ENCODE peak calls at places on chromosomes 11 and 22, in six cellular contexts. S is CD8-positive, alpha-beta T cell; W is upper lobe of right lung; N is effector memory CD4-positive, alpha-beta T cell; P is heart left ventricle; H is small intestine. D is an unnamed sample. For H3K36me3 and H3K27me3, the result is how much of the 10 kb centered on the place peaks cover.

GRCh38 chr22:20773793-20774212 is at the start of gene SERPIND1:
- DNase-seq in S (no peak), W (no peak), N (no peak), P (no peak), H (no peak), D (no peak)

GRCh38 chr11:68763181-68763721 is 11.9 kb upstream of the TESMIN start:
- DNase-seq in S (no peak), W (no peak), N (no peak), P (no peak), H (no peak), D (no peak)

GRCh38 chr11:17991799-17992433 is 20.9 kb downstream of the SERGEF start:
- DNase-seq in S (peak), W (no peak), N (peak), P (no peak), H (peak), D (no peak)

GRCh38 chr11:69447786-69448185 is 33.7 kb upstream of the LINC01488 start:
- DNase-seq in S (no peak), W (no peak), N (no peak), P (no peak), H (no peak), D (no peak)

GRCh38 chr11:32613500-32614151 is 30.0 kb downstream of the EIF3M start:
- DNase-seq in S (no peak), W (no peak), N (no peak), P (no peak), H (no peak), D (no peak)

GRCh38 chr22:41526802-41527799 is 17.2 kb downstream of the POLR3H start:
- DNase-seq in S (peak), W (no peak), N (peak), P (peak), H (peak), D (no peak)

GRCh38 chr22:31748490-31748889 is 1.4 kb downstream of the PRR14L start:
- DNase-seq in S (no peak), W (no peak), N (no peak), P (no peak), H (peak), D (no peak)

GRCh38 chr11:65927904-65928397 is 8.7 kb downstream of the DRAP1 start:
- DNase-seq in S (peak), W (no peak), N (peak), P (no peak), H (peak), D (no peak)

GRCh38 chr11:115924744-115925567 is 420.7 kb upstream of the CADM1 start:
- DNase-seq in S (no peak), W (no peak), N (no peak), P (no peak), H (no peak), D (no peak)

GRCh38 chr11:87295237-87295636 is 257.5 kb downstream of the TMEM135 start:
- DNase-seq in S (no peak), W (no peak), N (no peak), P (no peak), H (no peak), D (no peak)

GRCh38 chr22:28015676-28016601 is 96.9 kb upstream of the PITPNB start:
- DNase-seq in S (no peak), W (peak), N (no peak), P (peak), H (no peak), D (no peak)

GRCh38 chr11:123426766-123427165 is 3.3 kb upstream of the GRAMD1B start:
- DNase-seq in S (no peak), W (no peak), N (no peak), P (no peak), H (no peak), D (no peak)

GRCh38 chr22:21657020-21657360 is 8.8 kb upstream of the PPIL2 start:
- DNase-seq in S (no peak), W (no peak), N (no peak), P (no peak), H (no peak), D (no peak)

GRCh38 chr11:115931684-115932083 is 427.5 kb upstream of the CADM1 start:
- DNase-seq in S (no peak), W (no peak), N (no peak), P (no peak), H (no peak), D (no peak)

GRCh38 chr22:49056301-49056700 is 771.4 kb downstream of the BRD1 start:
- DNase-seq in S (no peak), W (no peak), N (no peak), P (no peak), H (no peak), D (no peak)

GRCh38 chr22:48744283-48744641 is 1083.4 kb downstream of the BRD1 start:
- DNase-seq in S (no peak), W (peak), N (no peak), P (no peak), H (no peak), D (no peak)

GRCh38 chr22:48579035-48579914 is 1248.4 kb downstream of the BRD1 start:
- DNase-seq in S (no peak), W (no peak), N (no peak), P (no peak), H (no peak), D (no peak)

GRCh38 chr11:71331631-71332030 is 79.3 kb upstream of the SHANK2 start:
- DNase-seq in S (no peak), W (peak), N (no peak), P (no peak), H (no peak), D (no peak)

GRCh38 chr11:36356201-36356600 is 60.1 kb downstream of the PRR5L start:
- DNase-seq in S (no peak), W (no peak), N (no peak), P (no peak), H (no peak), D (no peak)

GRCh38 chr22:34866501-34867171 is 199.3 kb upstream of the ISX start:
- DNase-seq in S (no peak), W (no peak), N (no peak), P (no peak), H (no peak), D (no peak)

GRCh38 chr22:48943567-48944432 is 883.9 kb downstream of the BRD1 start:
- DNase-seq in S (no peak), W (peak), N (no peak), P (no peak), H (peak), D (peak)

GRCh38 chr11:61028135-61028729 is 56.8 kb downstream of the CD6 start:
- DNase-seq in S (peak), W (no peak), N (no peak), P (no peak), H (no peak), D (no peak)

GRCh38 chr11:69696749-69697488 is 6.9 kb downstream of the FGF19 start:
- DNase-seq in S (no peak), W (peak), N (no peak), P (no peak), H (no peak), D (no peak)

GRCh38 chr11:123672568-123672967 is 18.1 kb upstream of the SCN3B start:
- DNase-seq in S (no peak), W (no peak), N (no peak), P (no peak), H (no peak), D (no peak)

GRCh38 chr22:19151329-19152191 is 1.5 kb upstream of the GSC2 start:
- DNase-seq in S (no peak), W (no peak), N (no peak), P (no peak), H (no peak), D (no peak)

GRCh38 chr22:35397095-35397904 is 2.6 kb upstream of the MCM5 start:
- DNase-seq in S (no peak), W (no peak), N (no peak), P (no peak), H (no peak), D (no peak)

GRCh38 chr22:36377022-36377631 is 10.6 kb downstream of the MYH9 start:
- DNase-seq in S (peak), W (no peak), N (peak), P (no peak), H (peak), D (no peak)

GRCh38 chr11:2195756-2196088 is 24.1 kb upstream of the TH start:
- DNase-seq in S (no peak), W (no peak), N (no peak), P (no peak), H (no peak), D (no peak)

GRCh38 chr22:47136671-47137070 is 374.2 kb downstream of the TBC1D22A start:
- DNase-seq in S (no peak), W (no peak), N (no peak), P (no peak), H (no peak), D (no peak)

GRCh38 chr11:79461144-79461543 is 20.3 kb upstream of the TENM4 start:
- DNase-seq in S (no peak), W (no peak), N (no peak), P (no peak), H (no peak), D (no peak)

GRCh38 chr11:79150320-79150719 is 290.5 kb downstream of the TENM4 start:
- DNase-seq in S (no peak), W (no peak), N (no peak), P (no peak), H (no peak), D (no peak)

GRCh38 chr22:39205344-39206021 is 39.3 kb downstream of the PDGFB start:
- DNase-seq in S (peak), W (peak), N (peak), P (no peak), H (no peak), D (no peak)

GRCh38 chr22:23689414-23689813 is 1.4 kb upstream of the RGL4 start:
- DNase-seq in S (no peak), W (no peak), N (no peak), P (no peak), H (no peak), D (no peak)

GRCh38 chr22:23691748-23692423 is 1.1 kb downstream of the RGL4 start:
- DNase-seq in S (no peak), W (no peak), N (no peak), P (no peak), H (no peak), D (no peak)

GRCh38 chr22:23688571-23688970 is 2.2 kb upstream of the RGL4 start:
- DNase-seq in S (no peak), W (no peak), N (no peak), P (no peak), H (no peak), D (no peak)

GRCh38 chr22:23692598-23693291 is 1.9 kb downstream of the RGL4 start:
- DNase-seq in S (no peak), W (no peak), N (no peak), P (no peak), H (no peak), D (no peak)

DNA sequence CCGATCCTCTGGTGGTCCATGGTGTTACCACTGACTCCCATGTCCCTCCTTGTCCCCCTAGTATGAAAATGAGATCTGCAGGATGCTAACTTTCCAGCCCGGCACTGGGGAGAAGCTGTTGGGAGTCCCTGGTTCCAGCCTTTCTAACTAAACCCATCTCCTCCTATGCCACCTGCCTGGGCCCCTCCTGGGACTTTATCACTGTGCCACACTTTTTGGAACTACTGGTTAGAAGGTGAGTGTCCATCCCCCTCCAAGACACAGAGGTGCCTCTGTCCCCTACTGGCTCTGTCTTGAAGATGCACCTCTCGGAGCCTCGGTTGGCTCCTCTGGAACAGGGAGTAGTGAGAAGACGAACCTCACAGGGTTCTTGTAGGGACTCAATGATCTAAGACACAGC is at the start of gene RGL4:
- DNase-seq in S (no peak), W (no peak), N (no peak), P (no peak), H (no peak), D (no peak)
- H3K36me3 ChIP-seq in S (under half), W (under half), N (under half), P (under half), H (under half), D (under half)

GRCh38 chr11:93219440-93219839 is 21.6 kb upstream of the SLC36A4 start:
- DNase-seq in S (no peak), W (no peak), N (no peak), P (no peak), H (no peak), D (no peak)

GRCh38 chr11:93221539-93221938 is 23.7 kb upstream of the SLC36A4 start:
- DNase-seq in S (no peak), W (no peak), N (no peak), P (no peak), H (peak), D (no peak)

GRCh38 chr11:93225642-93226041 is 27.9 kb upstream of the SLC36A4 start:
- DNase-seq in S (no peak), W (no peak), N (no peak), P (no peak), H (no peak), D (no peak)

GRCh38 chr11:93216511-93217121 is 18.8 kb upstream of the SLC36A4 start:
- DNase-seq in S (no peak), W (no peak), N (no peak), P (no peak), H (peak), D (no peak)

GRCh38 chr11:93220078-93220477 is 22.3 kb upstream of the SLC36A4 start:
- DNase-seq in S (no peak), W (no peak), N (no peak), P (no peak), H (no peak), D (no peak)
- H3K27me3 ChIP-seq in S (under half), W (under half), N (under half), P (under half), H (under half), D (under half)

GRCh38 chr11:789951-790350 is at the start of gene CEND1:
- DNase-seq in S (peak), W (no peak), N (no peak), P (no peak), H (no peak), D (no peak)
- H3K4me3 ChIP-seq in S (no peak), W (no peak), N (no peak), P (peak), H (no peak), D (peak)

DNA sequence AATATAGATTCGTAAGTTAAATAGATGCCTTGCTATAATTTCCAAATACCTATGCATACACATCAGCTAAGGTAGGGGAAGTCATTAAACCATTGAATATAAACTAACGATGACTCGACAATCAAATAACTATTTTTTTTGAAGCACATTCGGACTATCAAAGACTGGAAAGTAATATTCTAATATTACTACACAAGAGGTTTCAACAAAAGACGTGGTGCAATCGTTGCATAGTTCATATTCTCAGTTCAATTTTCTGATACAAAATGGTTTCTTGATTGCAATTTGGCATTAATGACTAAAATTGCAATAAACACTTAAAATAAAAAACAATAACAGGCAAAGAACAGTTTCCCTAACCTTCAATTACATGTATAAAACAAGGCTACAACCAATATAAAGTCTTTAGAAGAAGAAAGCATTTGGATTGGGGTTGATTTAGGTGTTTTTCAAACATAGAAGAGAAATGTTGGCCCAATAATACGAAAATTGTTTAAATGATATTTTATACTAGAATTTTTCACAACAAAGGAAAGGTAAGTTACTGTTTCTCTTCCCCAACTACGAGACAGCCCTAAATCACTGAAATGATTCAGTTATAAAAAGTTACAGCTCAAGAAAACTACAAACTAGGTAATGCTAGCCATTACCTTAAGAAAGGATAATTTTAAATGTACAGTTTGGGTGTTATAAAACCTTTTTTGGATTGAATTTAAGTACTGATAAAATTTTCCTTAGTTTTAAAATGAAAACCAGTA is 17.6 kb downstream of the BLID start:
- DNase-seq in S (no peak), W (no peak), N (no peak), P (no peak), H (no peak), D (no peak)
- H3K36me3 ChIP-seq in S (under half), W (under half), N (under half), P (under half), H (under half), D (under half)

GRCh38 chr11:125171974-125172373 is 7.4 kb downstream of the PKNOX2 start:
- DNase-seq in S (no peak), W (no peak), N (no peak), P (no peak), H (no peak), D (no peak)
- H3K27me3 ChIP-seq in S (under half), W (under half), N (under half), P (under half), H (under half), D (under half)

DNA sequence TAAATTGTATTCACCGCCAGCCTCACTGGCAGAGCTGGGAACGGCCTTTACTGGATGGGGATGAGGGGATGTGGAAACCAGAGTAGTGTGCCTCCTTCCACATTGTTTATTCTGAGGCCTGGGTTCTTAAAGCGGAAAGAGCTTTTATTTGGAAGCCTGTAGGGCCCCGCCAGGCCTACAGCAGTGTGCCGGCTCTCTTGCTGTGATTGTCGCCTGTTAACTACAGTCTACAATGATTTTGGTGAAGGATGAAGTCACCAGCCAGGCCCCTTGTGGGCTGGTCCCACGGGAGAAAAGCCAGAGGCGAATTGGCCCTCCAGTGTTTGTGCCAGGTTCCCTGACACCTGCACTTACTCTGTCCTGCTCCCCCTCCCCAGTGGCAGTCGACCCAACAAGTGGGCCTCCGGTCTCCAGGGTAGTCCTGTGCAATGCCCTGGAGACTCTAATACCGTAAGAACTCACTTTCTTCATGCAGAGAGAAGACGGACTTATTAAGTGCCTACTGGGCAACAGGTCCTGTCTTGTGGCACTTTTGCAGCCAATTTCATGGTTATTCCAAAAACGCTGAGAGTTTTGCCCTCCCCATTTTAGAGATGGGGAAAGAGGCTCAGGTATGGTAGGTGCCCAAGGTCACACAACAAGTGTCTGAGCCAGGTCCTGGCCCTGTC is 1.2 kb downstream of the MICAL2 start:
- DNase-seq in S (no peak), W (no peak), N (no peak), P (no peak), H (no peak), D (no peak)
- H3K4me3 ChIP-seq in S (no peak), W (peak), N (peak), P (peak), H (peak), D (peak)

GRCh38 chr11:94849836-94850235 is 81.7 kb downstream of the AMOTL1 start:
- DNase-seq in S (no peak), W (no peak), N (no peak), P (no peak), H (no peak), D (no peak)
- H3K36me3 ChIP-seq in S (under half), W (under half), N (under half), P (half or more), H (under half), D (under half)

GRCh38 chr11:4059424-4059823 is 35.2 kb upstream of the RRM1 start:
- DNase-seq in S (no peak), W (no peak), N (no peak), P (no peak), H (no peak), D (no peak)

GRCh38 chr11:4063348-4063747 is 31.3 kb upstream of the RRM1 start:
- DNase-seq in S (no peak), W (no peak), N (no peak), P (no peak), H (peak), D (no peak)

GRCh38 chr11:4061700-4062099 is 32.9 kb upstream of the RRM1 start:
- DNase-seq in S (no peak), W (no peak), N (no peak), P (no peak), H (no peak), D (no peak)

GRCh38 chr11:4064278-4064955 is 30.2 kb upstream of the RRM1 start:
- DNase-seq in S (no peak), W (no peak), N (no peak), P (no peak), H (no peak), D (no peak)

DNA sequence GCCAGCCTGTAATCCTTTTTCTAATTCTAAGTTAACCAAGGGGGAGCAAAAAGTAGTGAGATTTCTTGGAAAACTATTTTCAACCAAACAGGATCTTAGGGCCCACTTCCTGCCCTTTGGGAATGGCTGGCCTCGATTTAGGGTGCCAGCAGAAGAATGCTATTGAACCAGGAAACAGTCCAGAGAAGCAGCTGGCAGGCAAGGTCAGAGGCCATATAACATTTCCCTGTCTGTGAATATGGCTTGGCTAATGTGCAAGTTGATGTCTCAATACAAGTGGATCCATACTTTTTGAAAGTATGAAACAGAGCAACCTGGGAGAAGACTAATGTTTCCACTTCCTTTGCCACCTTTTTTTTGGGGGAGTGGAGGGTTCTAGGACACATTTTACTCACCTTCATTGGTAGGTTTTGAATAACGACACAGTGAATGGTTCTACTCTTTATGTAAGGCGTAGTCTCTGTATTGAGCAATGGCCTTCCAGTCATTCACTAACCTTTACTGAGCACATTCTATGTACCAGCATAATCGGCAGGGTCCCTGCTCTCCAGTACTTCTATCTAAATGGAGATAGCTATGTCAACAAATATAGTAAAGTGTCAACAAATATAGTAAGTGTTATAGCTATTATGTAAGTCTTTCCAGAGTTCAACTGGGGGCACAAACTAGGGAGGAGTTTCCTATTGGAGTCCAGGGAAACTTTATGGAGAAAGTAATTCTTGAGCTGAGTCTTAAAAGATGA is 34.2 kb upstream of the RRM1 start:
- DNase-seq in S (no peak), W (no peak), N (no peak), P (no peak), H (peak), D (no peak)
- H3K27me3 ChIP-seq in S (under half), W (under half), N (under half), P (under half), H (under half), D (under half)

GRCh38 chr11:119029069-119029339 is 1.7 kb downstream of the SLC37A4 start:
- DNase-seq in S (no peak), W (no peak), N (no peak), P (no peak), H (no peak), D (no peak)
- H3K4me3 ChIP-seq in S (no peak), W (no peak), N (no peak), P (no peak), H (no peak), D (no peak)

D was measured in vagina.